ENCODE peak calls at places on chromosome 2, in four cellular contexts. Q is H1, M is HCT116, I is HepG2. H is an unnamed sample.

GRCh38 chr2:12702661-12703121 is 14.0 kb upstream of the TRIB2 start:
- DNase-seq in Q (no peak), M (no peak), I (no peak), H (no peak)

GRCh38 chr2:212905640-212906201 is 245.7 kb downstream of the IKZF2 start:
- DNase-seq in Q (no peak), M (no peak), I (no peak), H (no peak)

GRCh38 chr2:139165599-139165998 is 385.4 kb upstream of the NXPH2 start:
- DNase-seq in Q (no peak), M (no peak), I (no peak), H (no peak)

GRCh38 chr2:180222642-180223041 is 215.5 kb upstream of the CWC22 start:
- DNase-seq in Q (no peak), M (no peak), I (no peak), H (no peak)

GRCh38 chr2:132479140-132479539 is 62.5 kb downstream of the GPR39 start:
- DNase-seq in Q (no peak), M (no peak), I (no peak), H (no peak)

GRCh38 chr2:43276962-43277383 is 50.6 kb upstream of the ZFP36L2 start:
- DNase-seq in Q (no peak), M (no peak), I (no peak), H (no peak)

GRCh38 chr2:2057125-2057721 is 273.9 kb downstream of the MYT1L start:
- DNase-seq in Q (no peak), M (peak), I (no peak), H (no peak)

GRCh38 chr2:218020966-218021535 is 18.3 kb upstream of the TNS1 start:
- DNase-seq in Q (no peak), M (no peak), I (no peak), H (no peak)

GRCh38 chr2:128308889-128309288 is 9.8 kb downstream of the HS6ST1 start:
- DNase-seq in Q (no peak), M (no peak), I (no peak), H (no peak)

GRCh38 chr2:71530246-71530986 is 77.1 kb downstream of the DYSF start:
- DNase-seq in Q (peak), M (peak), I (peak), H (no peak)

GRCh38 chr2:103594823-103595222 is 833.0 kb downstream of the TMEM182 start:
- DNase-seq in Q (no peak), M (no peak), I (no peak), H (no peak)

GRCh38 chr2:70029814-70030409 is 57.4 kb upstream of the PCBP1 start:
- DNase-seq in Q (no peak), M (no peak), I (no peak), H (no peak)

GRCh38 chr2:147173186-147173575 is 671.6 kb upstream of the ACVR2A start:
- DNase-seq in Q (no peak), M (no peak), I (peak), H (no peak)

GRCh38 chr2:196653843-196654242 is 14.3 kb downstream of the CCDC150 start:
- DNase-seq in Q (no peak), M (no peak), I (no peak), H (no peak)

GRCh38 chr2:96353032-96353561 is 17.5 kb downstream of the NCAPH start:
- DNase-seq in Q (no peak), M (no peak), I (no peak), H (no peak)

GRCh38 chr2:227460079-227460485 is 11.9 kb upstream of the AGFG1 start:
- DNase-seq in Q (no peak), M (no peak), I (no peak), H (no peak)

GRCh38 chr2:10864888-10865551 is 46.7 kb upstream of the KCNF1 start:
- DNase-seq in Q (no peak), M (no peak), I (no peak), H (peak)

GRCh38 chr2:29063646-29064372 is 10.5 kb downstream of the PCARE start:
- DNase-seq in Q (no peak), M (no peak), I (no peak), H (no peak)

GRCh38 chr2:128435576-128436497 is 117.2 kb upstream of the HS6ST1 start:
- DNase-seq in Q (no peak), M (no peak), I (no peak), H (no peak)

GRCh38 chr2:100238471-100238870 is 83.8 kb downstream of the LONRF2 start:
- DNase-seq in Q (no peak), M (no peak), I (no peak), H (no peak)

DNA sequence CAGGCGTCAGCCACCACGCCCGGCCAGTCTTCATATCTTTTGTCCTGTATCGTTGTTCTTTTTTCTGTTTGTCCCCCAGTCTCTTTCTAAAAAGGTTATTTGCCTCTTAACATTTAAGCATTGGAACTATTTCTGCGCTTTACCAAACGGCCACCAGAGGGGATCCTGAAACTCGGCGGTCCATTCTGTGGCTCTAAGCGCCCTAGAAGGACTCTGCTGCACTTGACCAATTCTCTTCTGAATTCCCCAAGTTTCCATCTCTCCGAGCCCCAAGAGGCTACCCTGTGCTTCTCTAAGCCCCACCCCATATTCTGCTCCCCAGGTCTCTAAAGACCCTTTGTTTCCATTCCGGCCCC is 33.1 kb upstream of the REG3G start:
- DNase-seq in Q (peak), M (no peak), I (peak), H (no peak)
- TF ChIP-seq SRF in Q (no peak), M (no peak), I (no peak), H (no peak)

DNA sequence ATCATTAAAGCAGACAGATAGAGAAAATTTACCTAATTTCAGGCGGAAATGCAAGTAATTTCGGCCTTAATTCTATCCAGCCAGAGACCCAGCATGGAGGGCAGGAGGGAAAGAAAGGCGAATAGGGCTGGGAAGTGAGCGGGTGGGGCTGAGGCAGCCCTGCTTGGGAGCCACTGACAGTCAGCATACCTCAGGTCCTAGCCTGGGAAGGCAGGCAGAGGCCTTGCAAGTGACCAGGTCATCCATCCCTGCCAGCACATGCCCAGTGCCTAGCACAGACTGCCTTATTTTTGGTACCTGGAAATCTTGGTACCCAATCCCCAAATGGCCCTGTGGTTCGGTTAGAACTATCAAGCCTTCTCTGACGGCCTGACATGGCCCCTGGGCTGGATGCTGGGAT is 1.5 kb downstream of the GDF7 start:
- DNase-seq in Q (no peak), M (no peak), I (no peak), H (no peak)
- TF ChIP-seq JUND in Q (no peak), M (no peak), I (no peak), H (no peak)

GRCh38 chr2:167962436-167963226 is 284.8 kb downstream of the STK39 start:
- DNase-seq in Q (no peak), M (no peak), I (no peak), H (no peak)
- H3K4me2 ChIP-seq in Q (no peak), M (no peak), I (no peak), H (no peak)

GRCh38 chr2:113980946-113981345 is 91.1 kb downstream of the ACTR3 start:
- DNase-seq in Q (no peak), M (no peak), I (no peak), H (no peak)

GRCh38 chr2:113978524-113979171 is 88.8 kb downstream of the ACTR3 start:
- DNase-seq in Q (no peak), M (no peak), I (no peak), H (no peak)

GRCh38 chr2:113981404-113982134 is 91.7 kb downstream of the ACTR3 start:
- DNase-seq in Q (no peak), M (no peak), I (no peak), H (no peak)

GRCh38 chr2:113977660-113978523 is 88.0 kb downstream of the ACTR3 start:
- DNase-seq in Q (no peak), M (peak), I (peak), H (no peak)

DNA sequence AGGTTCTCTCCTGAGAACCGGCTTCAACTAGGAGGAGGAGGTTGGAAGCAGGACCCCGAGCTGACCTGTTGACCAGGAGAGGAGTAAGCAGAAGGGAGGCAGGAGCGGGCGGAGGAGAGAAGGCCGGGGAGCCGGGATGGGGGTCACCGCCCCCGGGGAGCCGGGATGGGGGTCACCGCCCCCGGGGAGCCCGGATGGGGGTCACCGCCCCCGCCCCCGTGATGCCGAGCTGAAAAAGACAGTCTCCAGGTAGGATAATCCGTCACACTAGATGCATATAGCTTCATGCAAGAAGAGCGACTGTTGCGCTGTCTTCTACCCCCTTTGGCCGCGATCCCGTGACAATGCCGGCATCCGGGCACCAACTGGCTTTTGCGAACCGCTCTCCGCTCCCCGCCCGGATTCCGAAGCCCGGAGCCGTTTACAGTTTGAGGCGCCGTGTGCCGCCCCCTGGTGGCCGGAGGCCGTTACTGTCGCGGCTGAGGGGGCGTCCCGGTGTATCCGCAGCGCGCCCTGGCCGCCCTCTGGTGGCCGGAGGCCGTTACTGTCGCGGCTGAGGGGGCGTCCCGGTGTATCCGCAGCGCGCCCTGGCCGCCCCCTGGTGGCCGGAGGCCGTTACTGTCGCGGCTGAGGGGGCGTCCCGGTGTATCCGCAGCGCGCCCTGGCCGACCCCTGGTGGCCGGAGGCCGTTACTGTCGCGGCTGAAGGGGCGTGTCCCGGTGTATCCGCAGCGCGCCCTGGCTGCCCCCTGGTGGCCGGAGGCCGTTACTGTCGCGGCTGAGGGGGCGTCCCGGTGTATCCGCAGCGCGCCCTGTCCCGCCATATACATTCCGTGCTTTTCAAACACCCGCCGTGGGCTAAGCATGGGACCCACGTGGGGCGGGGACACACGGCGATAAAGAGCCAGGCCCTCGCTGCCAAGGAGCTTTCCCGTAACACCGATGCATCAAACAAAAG is 89.6 kb downstream of the ACTR3 start:
- DNase-seq in Q (peak), M (no peak), I (no peak), H (no peak)
- TF ChIP-seq SRF in Q (peak), M (no peak), I (no peak), H (no peak)

DNA sequence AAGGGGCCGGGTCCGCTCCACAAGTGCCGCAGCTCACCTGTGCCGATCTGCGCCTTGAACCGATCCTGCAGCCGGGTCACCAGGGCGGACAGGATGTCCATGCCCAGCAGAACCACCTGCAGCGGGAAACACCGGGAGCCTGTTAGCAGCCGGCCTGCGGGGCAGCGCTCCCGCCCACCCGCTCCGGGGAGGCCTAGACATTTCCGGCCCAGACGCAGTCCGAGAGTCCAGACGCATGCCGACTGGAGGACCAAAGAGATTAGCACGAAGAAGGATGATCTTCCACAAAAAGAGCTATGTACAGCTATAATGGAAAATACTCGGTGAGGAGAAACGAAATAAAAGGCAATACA is 494 bp upstream of the RNU4ATAC start:
- DNase-seq in Q (peak), M (peak), I (peak), H (peak)
- TF ChIP-seq JUND in Q (no peak), M (no peak), I (peak), H (no peak)

DNA sequence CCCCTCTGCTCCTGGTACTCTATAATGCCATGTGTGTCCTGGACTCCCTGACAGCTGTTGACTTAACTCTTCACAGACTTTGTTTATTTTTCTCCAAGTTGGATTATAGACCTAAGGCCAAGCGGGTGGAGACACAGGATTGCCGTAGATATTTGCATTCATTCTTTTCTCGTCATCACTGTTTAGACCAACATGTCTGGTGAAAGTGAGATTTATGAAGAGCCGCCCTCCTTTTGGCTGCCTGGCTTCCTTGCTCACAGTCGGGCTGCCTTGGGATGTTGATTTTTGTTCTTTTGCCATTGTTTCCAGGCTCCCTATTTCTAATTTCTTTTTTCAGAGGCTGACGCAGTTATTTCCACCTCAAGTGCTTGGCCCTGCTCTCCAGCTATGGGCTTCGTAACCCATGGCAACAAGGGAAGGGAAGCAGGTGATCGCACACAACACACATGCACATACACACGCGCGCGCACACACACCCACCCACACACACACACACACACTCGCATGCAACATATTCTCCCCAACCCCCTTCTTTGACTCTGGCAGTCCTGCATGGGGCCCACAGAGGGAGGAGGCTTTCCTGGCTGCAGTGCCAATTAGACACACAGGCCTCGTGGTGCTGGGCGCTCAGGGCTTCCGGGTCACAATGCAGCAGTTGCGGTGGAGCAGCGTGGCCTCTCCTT is 296.5 kb downstream of the MTX2 start:
- DNase-seq in Q (no peak), M (no peak), I (peak), H (no peak)
- H3K4me2 ChIP-seq in Q (no peak), M (no peak), I (no peak), H (no peak)

DNA sequence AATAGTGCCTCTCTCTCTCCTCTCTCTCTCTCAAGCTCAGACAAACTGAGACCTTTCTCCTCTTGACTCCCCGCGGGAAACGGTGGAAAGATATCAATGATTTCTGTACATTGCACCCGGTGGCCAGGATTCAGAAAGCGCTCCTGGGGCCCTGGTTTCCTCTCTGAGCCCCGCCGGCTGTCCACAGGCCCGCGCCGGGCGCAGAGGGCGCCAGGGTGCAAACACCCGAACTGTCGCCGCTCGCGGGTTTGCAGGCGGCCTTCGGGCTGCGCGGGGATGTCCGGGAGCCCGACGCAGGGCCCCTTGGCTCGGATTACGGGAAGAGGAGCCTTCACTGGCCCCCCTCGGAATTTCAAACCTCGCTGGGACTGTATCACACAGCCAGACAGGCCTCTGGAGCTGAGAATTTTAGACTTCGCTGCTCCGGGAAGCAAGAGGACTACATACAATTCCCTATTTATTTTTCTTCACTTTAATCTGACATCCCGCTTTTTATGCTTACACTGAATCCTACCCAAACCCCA is 5.2 kb upstream of the EN1 start:
- DNase-seq in Q (no peak), M (no peak), I (no peak), H (no peak)
- TF ChIP-seq SRF in Q (no peak), M (no peak), I (no peak), H (no peak)

H was measured in GM12878.